ENCODE peak calls at places on chromosome 21, in ten cellular contexts. Y is Calu3; O is activated T-cell treated with anti-CD3 and anti-CD28 coated beads, Interleukin-2, amount 50 U/mL, for 72 hours; U is OCI-M1; I is neural crest cell; H is foreskin fibroblast; W is NCI-H774; X is endothelial cell of umbilical vein; F is effector CD4-positive, alpha-beta T cell; J is CD8-positive, alpha-beta T cell. G is an unnamed sample.

GRCh38 chr21:20260124-20260523 is 738.1 kb upstream of the NCAM2 start:
- DNase-seq in I (no peak), W (no peak), X (no peak), H (no peak), J (no peak), Y (no peak), U (peak; percentile 52), F (no peak), O (no peak), G (no peak)

GRCh38 chr21:37912616-37913015 is 3.6 kb downstream of the KCNJ6 start:
- DNase-seq in I (no peak), W (no peak), X (no peak), Y (no peak), F (no peak), O (no peak), U (no peak), J (no peak), H (no peak), G (no peak)

GRCh38 chr21:46317710-46318463 is 5.8 kb downstream of the C21orf58 start:
- DNase-seq in I (no peak), O (no peak), X (no peak), W (peak; percentile 38), J (no peak), U (no peak), Y (no peak), F (no peak), H (no peak), G (no peak)

GRCh38 chr21:42677339-42678117 is 24.1 kb downstream of the PDE9A start:
- DNase-seq in F (no peak), J (no peak), W (no peak), X (peak; percentile 65), H (peak; percentile 71), Y (peak; percentile 10), O (no peak), U (peak; percentile 92), I (no peak), G (no peak)

GRCh38 chr21:36134820-36135390 is at the start of gene CBR3:
- DNase-seq in H (peak; percentile 77), O (peak; percentile 72), W (peak; percentile 28), F (peak; percentile 39), X (peak; percentile 66), Y (peak; percentile 36), U (no peak), J (peak; percentile 20), I (peak; percentile 23), G (no peak)

GRCh38 chr21:46069719-46070279 is 28.1 kb upstream of the COL6A2 start:
- DNase-seq in O (no peak), H (no peak), F (no peak), X (no peak), W (no peak), I (no peak), U (no peak), J (no peak), Y (no peak), G (no peak)

GRCh38 chr21:15004721-15005370 is 60.0 kb downstream of the NRIP1 start:
- DNase-seq in H (peak; percentile 49), U (no peak), X (no peak), Y (no peak), J (no peak), O (no peak), I (no peak), F (no peak), W (no peak), G (no peak)

GRCh38 chr21:17911628-17912027 is 92.5 kb upstream of the C21orf91 start:
- DNase-seq in O (no peak), F (no peak), W (no peak), Y (no peak), J (no peak), H (peak; percentile 22), U (no peak), I (no peak), X (no peak), G (no peak)

GRCh38 chr21:41016472-41016871 is 151.5 kb upstream of the BACE2 start:
- DNase-seq in I (no peak), X (no peak), U (no peak), O (no peak), W (peak; percentile 29), H (no peak), F (no peak), Y (no peak), J (no peak), G (no peak)

GRCh38 chr21:46492851-46493250 is 34.2 kb downstream of the DIP2A start:
- DNase-seq in U (no peak), H (no peak), X (no peak), J (no peak), W (no peak), Y (no peak), I (no peak), O (no peak), F (no peak), G (no peak)

GRCh38 chr21:25791321-25791720 is 56.5 kb downstream of the GABPA start:
- DNase-seq in F (no peak), I (no peak), J (no peak), U (peak; percentile 34), Y (no peak), O (no peak), W (no peak), H (no peak), X (no peak), G (no peak)

GRCh38 chr21:42582422-42583149 is 68.9 kb downstream of the SLC37A1 start:
- DNase-seq in H (no peak), I (no peak), Y (no peak), J (no peak), O (no peak), F (no peak), W (no peak), U (no peak), X (no peak), G (no peak)

GRCh38 chr21:45386728-45387371 is 18.1 kb upstream of the COL18A1 start:
- DNase-seq in O (no peak), J (no peak), I (no peak), U (peak; percentile 65), Y (no peak), X (peak; percentile 57), H (peak; percentile 97), F (no peak), W (no peak), G (no peak)

GRCh38 chr21:37006521-37007291 is at the start of gene RIPPLY3:
- DNase-seq in O (peak; percentile 31), F (no peak), W (peak; percentile 20), I (peak; percentile 23), H (peak; percentile 38), X (no peak), U (no peak), J (no peak), Y (peak; percentile 15), G (no peak)

GRCh38 chr21:35100351-35100771 is 51.3 kb upstream of the RUNX1 start:
- DNase-seq in U (no peak), Y (no peak), J (no peak), F (no peak), X (no peak), O (no peak), H (no peak), W (no peak), I (no peak), G (no peak)

GRCh38 chr21:37294674-37295073 is 27.5 kb upstream of the VPS26C start:
- DNase-seq in I (no peak), X (peak; percentile 61), W (no peak), H (no peak), U (no peak), F (no peak), O (no peak), Y (no peak), J (no peak), G (no peak)

GRCh38 chr21:45592208-45592619 is 50.0 kb upstream of the SLC19A1 start:
- DNase-seq in H (no peak), W (no peak), J (peak; percentile 40), Y (no peak), F (peak; percentile 56), U (peak; percentile 83), O (peak; percentile 83), I (no peak), X (no peak), G (no peak)

GRCh38 chr21:42056468-42056867 is 14.6 kb upstream of the UMODL1 start:
- DNase-seq in W (no peak), X (no peak), Y (no peak), I (no peak), O (no peak), U (no peak), H (no peak), J (no peak), F (no peak), G (peak; percentile 23)

GRCh38 chr21:45396620-45396995 is 8.4 kb upstream of the COL18A1 start:
- DNase-seq in H (no peak), U (no peak), F (no peak), Y (no peak), J (no peak), I (no peak), W (no peak), X (no peak), O (no peak), G (no peak)